ENCODE peak calls at places on chromosome 10, in seven cellular contexts. I is cardiac muscle cell, D is astrocyte of the spinal cord, N is foreskin fibroblast, S is epithelial cell of esophagus, Y is progenitor cell of endocrine pancreas, K is tibial artery. G is an unnamed sample.

GRCh38 chr10:133361773-133362441 is 4.1 kb upstream of the FUOM start:
- DNase-seq in I (no peak), D (no peak), N (no peak), S (no peak), Y (no peak), K (no peak), G (no peak)

GRCh38 chr10:116784651-116785050 is 42.3 kb upstream of the HSPA12A start:
- DNase-seq in I (no peak), D (no peak), N (no peak), S (no peak), Y (no peak), K (no peak), G (no peak)

GRCh38 chr10:5573968-5574641 is 49.3 kb downstream of the CALML3 start:
- DNase-seq in I (no peak), D (no peak), N (no peak), S (peak; percentile 40), Y (no peak), K (no peak), G (no peak)

GRCh38 chr10:132850896-132851295 is 64.9 kb upstream of the NKX6-2 start:
- DNase-seq in I (no peak), D (no peak), N (no peak), S (no peak), Y (peak; percentile 6), K (no peak), G (no peak)

GRCh38 chr10:76301950-76302349 is 870.5 kb downstream of the LRMDA start:
- DNase-seq in I (peak; percentile 74), D (peak; percentile 33), N (no peak), S (peak; percentile 21), Y (no peak), K (no peak), G (no peak)

GRCh38 chr10:125093199-125093841 is 67.0 kb downstream of the CTBP2 start:
- DNase-seq in I (peak; percentile 30), D (peak; percentile 52), N (peak; percentile 74), S (peak; percentile 27), Y (no peak), K (peak; percentile 83), G (peak; percentile 71)

GRCh38 chr10:35639651-35640311 is 2.3 kb downstream of the FZD8 start:
- DNase-seq in I (peak; percentile 56), D (peak; percentile 54), N (no peak), S (peak; percentile 53), Y (peak; percentile 37), K (peak; percentile 37), G (peak; percentile 24)

GRCh38 chr10:71255817-71256660 is 43.7 kb downstream of the UNC5B start:
- DNase-seq in I (no peak), D (peak; percentile 93), N (peak; percentile 91), S (peak; percentile 51), Y (no peak), K (peak; percentile 57), G (peak; percentile 74)

GRCh38 chr10:13270877-13271551 is 28.9 kb downstream of the PHYH start:
- DNase-seq in I (no peak), D (peak; percentile 7), N (peak; percentile 27), S (no peak), Y (no peak), K (no peak), G (peak; percentile 23)

GRCh38 chr10:101402711-101403110 is 48.7 kb downstream of the BTRC start:
- DNase-seq in I (no peak), D (no peak), N (no peak), S (no peak), Y (no peak), K (no peak), G (no peak)

DNA sequence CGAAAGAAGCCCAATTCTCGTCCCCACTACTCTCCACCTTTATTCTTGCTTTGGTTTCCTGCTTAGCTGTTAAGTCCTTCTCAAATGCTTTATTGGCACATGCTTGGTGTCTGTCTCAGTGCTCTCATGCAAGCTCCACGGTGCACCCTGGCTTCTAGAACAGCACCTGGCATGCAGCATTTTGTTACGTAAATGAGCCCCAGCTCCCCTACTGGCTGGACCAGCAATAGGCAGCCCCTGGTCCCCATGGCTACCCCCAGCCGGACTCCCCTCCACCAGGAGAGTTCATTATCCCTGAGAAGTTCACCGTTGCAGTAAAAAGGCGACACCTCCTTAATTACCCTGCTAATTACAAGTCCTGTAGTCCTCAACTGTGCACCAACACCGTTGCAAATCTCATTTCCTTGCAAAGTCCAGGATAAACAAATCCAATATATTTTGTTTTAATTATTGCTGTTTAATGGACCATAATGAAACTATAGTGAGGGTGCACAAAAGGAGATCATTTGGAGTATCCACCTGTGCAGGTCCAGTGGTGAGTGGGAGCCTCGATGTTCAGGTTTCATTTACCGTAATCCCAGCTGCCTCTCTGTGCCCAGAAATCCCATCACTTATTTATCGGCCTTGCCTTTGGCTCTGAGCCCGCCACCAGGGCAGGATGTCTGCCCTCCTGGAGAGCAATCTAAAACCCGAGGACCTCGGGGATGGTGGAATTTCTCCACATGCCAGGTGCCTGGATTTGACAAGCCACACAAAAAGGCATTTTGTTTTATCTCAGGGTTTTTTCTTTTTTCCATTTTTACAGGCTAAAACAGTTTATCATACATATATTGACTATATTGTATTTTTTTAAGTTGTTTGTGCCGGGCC is 12.8 kb upstream of the DRGX start:
- DNase-seq in I (peak; percentile 11), D (no peak), N (no peak), S (no peak), Y (no peak), K (no peak), G (no peak)
- TF ChIP-seq CTCF in I (peak; percentile 30), D (peak; percentile 13), N (peak; percentile 37), S (peak; percentile 13), Y (no peak), K (no peak), G (peak; percentile 65)

DNA sequence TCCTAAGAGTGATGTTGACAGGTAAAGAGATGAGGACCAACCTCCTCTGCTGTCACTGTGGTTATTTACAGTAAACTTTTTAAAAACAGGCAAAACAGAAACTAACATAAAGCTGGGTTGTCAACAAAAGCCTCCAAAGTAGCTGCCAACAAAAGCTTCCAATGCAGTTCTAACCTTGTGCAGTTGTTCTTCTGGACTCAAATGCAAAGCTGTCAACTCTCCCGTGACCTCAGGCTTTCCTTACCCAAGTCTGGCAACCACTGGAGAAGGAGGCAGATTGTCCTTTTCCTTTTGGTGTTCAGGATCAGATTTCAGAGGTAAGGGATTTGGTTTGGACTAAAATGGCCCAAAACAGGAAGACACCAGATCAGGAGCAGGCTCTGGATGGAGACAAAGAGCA is 63.1 kb downstream of the DLG5 start:
- DNase-seq in I (no peak), D (no peak), N (no peak), S (no peak), Y (no peak), K (no peak), G (no peak)
- TF ChIP-seq CTCF in I (no peak), D (no peak), N (no peak), S (no peak), Y (no peak), K (no peak), G (no peak)

DNA sequence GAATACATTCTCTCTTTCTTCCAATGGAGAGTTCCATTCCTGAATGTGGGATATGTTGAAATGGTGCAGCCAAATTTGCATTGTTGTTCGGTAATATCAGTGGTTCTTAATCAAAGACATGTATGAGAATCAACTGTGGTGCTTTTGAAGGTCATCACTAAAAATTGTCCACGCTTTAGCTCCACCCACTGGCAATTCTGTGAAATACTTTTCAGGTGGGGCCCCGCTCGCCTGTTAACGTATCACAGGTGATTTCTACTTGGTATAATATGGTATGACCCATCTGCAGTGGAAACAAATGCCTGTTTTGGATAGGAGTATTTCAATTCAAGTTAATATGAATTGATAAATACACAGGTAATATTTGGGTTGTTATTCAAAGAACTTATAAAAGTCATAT is 178.4 kb downstream of the NSUN6 start:
- DNase-seq in I (peak; percentile 57), D (no peak), N (no peak), S (no peak), Y (no peak), K (no peak), G (no peak)
- TF ChIP-seq CTCF in I (no peak), D (no peak), N (no peak), S (no peak), Y (peak; percentile 15), K (no peak), G (no peak)

DNA sequence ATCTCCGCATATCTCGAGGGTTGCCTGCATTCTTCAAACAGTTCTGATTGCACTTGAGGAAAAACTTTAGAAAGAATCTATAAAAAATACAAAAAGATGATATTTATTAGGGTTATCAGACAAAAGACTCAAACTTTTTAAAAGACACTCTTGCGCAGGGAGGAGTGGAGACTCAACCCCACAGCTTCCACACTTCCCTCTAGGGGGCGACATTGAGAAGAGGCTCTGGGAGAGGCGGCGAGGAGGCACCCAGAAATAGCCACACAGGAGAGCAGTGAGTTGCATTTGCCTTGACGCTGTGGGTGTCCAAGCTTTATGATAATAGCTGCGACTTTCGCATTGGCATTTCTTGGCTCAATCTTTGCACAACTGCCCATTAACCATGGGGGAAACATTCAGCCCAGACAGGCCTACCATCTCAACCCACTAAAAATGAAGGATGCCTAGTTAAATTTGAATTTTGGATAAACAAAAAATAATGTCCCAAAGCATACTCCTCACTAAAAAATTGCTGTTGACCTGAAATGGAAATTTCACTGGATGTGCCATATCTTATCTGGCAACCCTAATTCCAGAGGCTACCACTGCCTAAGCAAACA is 86.2 kb downstream of the EBF3 start:
- DNase-seq in I (peak; percentile 37), D (no peak), N (no peak), S (no peak), Y (no peak), K (no peak), G (no peak)
- TF ChIP-seq CTCF in I (peak; percentile 69), D (peak; percentile 25), N (peak; percentile 25), S (no peak), Y (peak; percentile 62), K (peak; percentile 7), G (peak; percentile 37)

GRCh38 chr10:23525406-23525805 is 86.5 kb downstream of the OTUD1 start:
- DNase-seq in I (peak; percentile 28), D (peak; percentile 3), N (no peak), S (peak; percentile 67), Y (no peak), K (no peak), G (no peak)
- TF ChIP-seq CTCF in I (peak; percentile 37), D (no peak), N (peak; percentile 23), S (peak; percentile 69), Y (peak; percentile 10), K (peak; percentile 37), G (peak; percentile 41)

DNA sequence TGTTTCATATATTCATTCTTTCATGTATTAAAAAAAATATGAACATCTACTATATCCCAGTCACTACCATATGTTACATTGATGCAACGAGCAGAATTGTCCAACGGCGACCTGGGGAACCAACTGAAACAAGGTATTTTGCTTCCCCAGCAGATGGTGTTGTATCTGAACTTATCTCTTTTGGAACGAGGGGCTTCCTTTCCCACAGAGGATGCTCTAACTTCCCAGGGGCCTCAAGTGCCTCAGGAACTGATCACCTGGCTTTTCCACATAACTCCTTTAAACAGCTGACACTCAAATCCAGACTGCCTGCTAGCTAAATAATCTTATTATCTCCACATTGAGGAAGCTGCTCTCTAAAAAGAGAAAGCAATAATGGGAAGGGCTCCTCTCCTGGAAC is 259.3 kb downstream of the HTR7 start:
- DNase-seq in I (no peak), D (no peak), N (no peak), S (no peak), Y (no peak), K (no peak), G (no peak)
- TF ChIP-seq CTCF in I (no peak), D (no peak), N (no peak), S (no peak), Y (no peak), K (no peak), G (no peak)